ENCODE peak calls at places on chromosomes 16 and 17, in five cellular contexts. One of them, this sample, is unnamed.

GRCh38 chr16:86565644-86566511 is 751 bp upstream of the FOXC2 start:
- DNase-seq in ELF-1: no peak
- DNase-seq in GM12864: no peak
- DNase-seq in endothelial cell of umbilical vein: peak
- DNase-seq in mesothelial cell of epicardium: no peak
- DNase-seq in this sample: no peak

GRCh38 chr16:86479419-86479818 is 30.9 kb upstream of the FOXF1 start:
- DNase-seq in GM12864: no peak
- DNase-seq in mesothelial cell of epicardium: no peak
- DNase-seq in endothelial cell of umbilical vein: no peak
- DNase-seq in ELF-1: no peak
- DNase-seq in this sample: no peak

GRCh38 chr16:27640277-27640600 is 90.3 kb downstream of the KATNIP start:
- DNase-seq in ELF-1: peak
- DNase-seq in GM12864: no peak
- DNase-seq in mesothelial cell of epicardium: no peak
- DNase-seq in endothelial cell of umbilical vein: no peak
- DNase-seq in this sample: no peak

GRCh38 chr16:19884611-19885455 is at the start of gene GPRC5B:
- DNase-seq in mesothelial cell of epicardium: peak
- DNase-seq in GM12864: no peak
- DNase-seq in endothelial cell of umbilical vein: peak
- DNase-seq in ELF-1: peak
- DNase-seq in this sample: peak

GRCh38 chr17:2718150-2718938 is 6.8 kb upstream of the CLUH start:
- DNase-seq in GM12864: no peak
- DNase-seq in mesothelial cell of epicardium: no peak
- DNase-seq in ELF-1: no peak
- DNase-seq in endothelial cell of umbilical vein: no peak
- DNase-seq in this sample: no peak

GRCh38 chr17:41835800-41836549 is at the start of gene NT5C3B:
- DNase-seq in mesothelial cell of epicardium: peak
- DNase-seq in ELF-1: peak
- DNase-seq in GM12864: no peak
- DNase-seq in endothelial cell of umbilical vein: peak
- DNase-seq in this sample: peak

GRCh38 chr16:84663433-84664101 is 15.3 kb downstream of the KLHL36 start:
- DNase-seq in GM12864: peak
- DNase-seq in ELF-1: no peak
- DNase-seq in endothelial cell of umbilical vein: no peak
- DNase-seq in mesothelial cell of epicardium: no peak
- DNase-seq in this sample: no peak

GRCh38 chr17:42019509-42020404 is at the start of gene NKIRAS2:
- DNase-seq in ELF-1: peak
- DNase-seq in GM12864: peak
- DNase-seq in endothelial cell of umbilical vein: peak
- DNase-seq in mesothelial cell of epicardium: peak
- DNase-seq in this sample: peak

GRCh38 chr17:18932360-18933055 is 19.5 kb upstream of the SLC5A10 start:
- DNase-seq in GM12864: no peak
- DNase-seq in mesothelial cell of epicardium: no peak
- DNase-seq in endothelial cell of umbilical vein: no peak
- DNase-seq in ELF-1: no peak
- DNase-seq in this sample: no peak

GRCh38 chr17:60534010-60534555 is 8.0 kb upstream of the APPBP2 start:
- DNase-seq in ELF-1: no peak
- DNase-seq in endothelial cell of umbilical vein: no peak
- DNase-seq in GM12864: no peak
- DNase-seq in mesothelial cell of epicardium: no peak
- DNase-seq in this sample: no peak

GRCh38 chr16:17131351-17131750 is 339.4 kb downstream of the XYLT1 start:
- DNase-seq in endothelial cell of umbilical vein: no peak
- DNase-seq in mesothelial cell of epicardium: no peak
- DNase-seq in GM12864: no peak
- DNase-seq in ELF-1: no peak
- DNase-seq in this sample: no peak

GRCh38 chr16:3879258-3879886 is 1.1 kb downstream of the CREBBP start:
- DNase-seq in endothelial cell of umbilical vein: no peak
- DNase-seq in GM12864: no peak
- DNase-seq in mesothelial cell of epicardium: peak
- DNase-seq in ELF-1: no peak
- DNase-seq in this sample: peak

GRCh38 chr17:42337442-42337841 is 49.1 kb downstream of the STAT5A start:
- DNase-seq in mesothelial cell of epicardium: no peak
- DNase-seq in endothelial cell of umbilical vein: no peak
- DNase-seq in GM12864: peak
- DNase-seq in ELF-1: no peak
- DNase-seq in this sample: no peak

GRCh38 chr16:50156590-50156989 is 3.5 kb downstream of the TENT4B start:
- DNase-seq in GM12864: no peak
- DNase-seq in ELF-1: no peak
- DNase-seq in mesothelial cell of epicardium: no peak
- DNase-seq in endothelial cell of umbilical vein: no peak
- DNase-seq in this sample: no peak

GRCh38 chr17:5825717-5826330 is 241.5 kb upstream of the NLRP1 start:
- DNase-seq in mesothelial cell of epicardium: no peak
- DNase-seq in endothelial cell of umbilical vein: peak
- DNase-seq in GM12864: no peak
- DNase-seq in ELF-1: no peak
- DNase-seq in this sample: peak

GRCh38 chr17:1362964-1363363 is 37.1 kb downstream of the YWHAE start:
- DNase-seq in mesothelial cell of epicardium: no peak
- DNase-seq in ELF-1: no peak
- DNase-seq in GM12864: peak
- DNase-seq in endothelial cell of umbilical vein: no peak
- DNase-seq in this sample: no peak

GRCh38 chr16:14464192-14464591 is 165.9 kb downstream of the PARN start:
- DNase-seq in ELF-1: no peak
- DNase-seq in mesothelial cell of epicardium: no peak
- DNase-seq in GM12864: no peak
- DNase-seq in endothelial cell of umbilical vein: no peak
- DNase-seq in this sample: no peak

GRCh38 chr17:45355087-45355486 is 38.3 kb upstream of the MAP3K14 start:
- DNase-seq in GM12864: no peak
- DNase-seq in endothelial cell of umbilical vein: no peak
- DNase-seq in ELF-1: peak
- DNase-seq in mesothelial cell of epicardium: no peak
- DNase-seq in this sample: no peak

GRCh38 chr17:48068491-48068961 is 20.4 kb downstream of the NFE2L1 start:
- DNase-seq in mesothelial cell of epicardium: no peak
- DNase-seq in GM12864: no peak
- DNase-seq in endothelial cell of umbilical vein: no peak
- DNase-seq in ELF-1: peak
- DNase-seq in this sample: peak

GRCh38 chr17:10761281-10761680 is 31.5 kb upstream of the TMEM220 start:
- DNase-seq in endothelial cell of umbilical vein: no peak
- DNase-seq in mesothelial cell of epicardium: no peak
- DNase-seq in GM12864: no peak
- DNase-seq in ELF-1: no peak
- DNase-seq in this sample: no peak

GRCh38 chr16:3431779-3432219 is 11.5 kb downstream of the ZNF597 start:
- DNase-seq in ELF-1: peak
- DNase-seq in mesothelial cell of epicardium: no peak
- DNase-seq in endothelial cell of umbilical vein: no peak
- DNase-seq in GM12864: peak
- DNase-seq in this sample: peak